ENCODE peak calls at places on chromosomes 13 and 19, in four cellular contexts. L, G, Q and F are unnamed samples.

GRCh38 chr13:101785858-101786257 is 333.4 kb downstream of the ITGBL1 start:
- DNase-seq in L (no peak), Q (peak; percentile 42), G (no peak), F (no peak)

GRCh38 chr13:98509271-98510155 is 67.4 kb downstream of the STK24 start:
- DNase-seq in G (no peak), L (peak; percentile 59), Q (peak; percentile 74), F (no peak)

GRCh38 chr19:35858311-35858710 is 1.6 kb downstream of the KIRREL2 start:
- DNase-seq in Q (no peak), L (no peak), G (no peak), F (no peak)

GRCh38 chr19:40398417-40399056 is 8.6 kb upstream of the HIPK4 start:
- DNase-seq in G (peak; percentile 82), Q (no peak), L (no peak), F (no peak)

GRCh38 chr19:18969953-18970659 is 29.1 kb upstream of the HOMER3 start:
- DNase-seq in Q (no peak), G (no peak), L (no peak), F (no peak)

GRCh38 chr19:12202250-12202649 is 39.4 kb downstream of the ZNF136 start:
- DNase-seq in G (no peak), L (no peak), Q (peak; percentile 40), F (peak; percentile 66)

GRCh38 chr13:73945871-73946270 is 188.3 kb downstream of the KLF12 start:
- DNase-seq in G (peak; percentile 38), Q (peak; percentile 73), L (no peak), F (no peak)

GRCh38 chr19:2977001-2977685 is at the start of gene TLE6:
- DNase-seq in Q (peak; percentile 98), G (peak; percentile 98), L (peak; percentile 77), F (peak; percentile 99)

GRCh38 chr19:7597689-7598088 is 2.0 kb downstream of the CAMSAP3 start:
- DNase-seq in G (no peak), L (no peak), Q (no peak), F (no peak)

GRCh38 chr13:80939581-80939980 is 598.7 kb upstream of the SPRY2 start:
- DNase-seq in G (no peak), L (no peak), Q (no peak), F (no peak)

GRCh38 chr13:97386832-97387486 is 47.0 kb upstream of the RAP2A start:
- DNase-seq in Q (peak; percentile 54), L (no peak), G (no peak), F (peak; percentile 54)

GRCh38 chr13:41609828-41610227 is 152.5 kb downstream of the RGCC start:
- DNase-seq in Q (no peak), G (no peak), L (no peak), F (no peak)

GRCh38 chr19:17627921-17628320 is 60.2 kb downstream of the UNC13A start:
- DNase-seq in G (no peak), L (no peak), Q (no peak), F (no peak)

GRCh38 chr13:88908896-88909535 is 1237.8 kb downstream of the SLITRK5 start:
- DNase-seq in G (peak; percentile 72), L (no peak), Q (peak; percentile 26), F (no peak)

GRCh38 chr19:32830231-32831014 is 39.1 kb downstream of the SLC7A9 start:
- DNase-seq in L (peak; percentile 6), Q (no peak), G (no peak), F (no peak)

GRCh38 chr19:42363614-42364346 is 26.3 kb downstream of the CNFN start:
- DNase-seq in L (no peak), G (no peak), Q (no peak), F (no peak)

GRCh38 chr19:2164020-2164988 is 571 bp downstream of the DOT1L start:
- DNase-seq in G (peak; percentile 47), L (no peak), Q (no peak), F (no peak)

GRCh38 chr13:74644239-74644638 is 510.0 kb upstream of the KLF12 start:
- DNase-seq in L (no peak), Q (no peak), G (no peak), F (no peak)

GRCh38 chr19:1749373-1750342 is 3.6 kb upstream of the ONECUT3 start:
- DNase-seq in L (no peak), G (no peak), Q (no peak), F (no peak)

GRCh38 chr13:56332671-56333070 is 808.0 kb upstream of the PRR20A start:
- DNase-seq in G (no peak), L (no peak), Q (no peak), F (no peak)

GRCh38 chr19:41325947-41326706 is 16.2 kb downstream of the CCDC97 start:
- DNase-seq in Q (peak; percentile 65), G (no peak), L (no peak), F (peak; percentile 41)

GRCh38 chr13:24693862-24694471 is 13.8 kb downstream of the ATP12A start:
- DNase-seq in G (no peak), L (no peak), Q (no peak), F (peak; percentile 33)

GRCh38 chr13:66532146-66532545 is 698.0 kb downstream of the PCDH9 start:
- DNase-seq in Q (no peak), G (no peak), L (peak; percentile 62), F (no peak)

GRCh38 chr13:98513837-98514236 is 63.1 kb downstream of the STK24 start:
- DNase-seq in G (no peak), Q (no peak), L (no peak), F (no peak)

GRCh38 chr19:41264581-41265375 is 606 bp downstream of the HNRNPUL1 start:
- DNase-seq in G (peak; percentile 54), L (no peak), Q (peak; percentile 58), F (peak; percentile 56)

GRCh38 chr13:32026619-32027018 is 5.0 kb upstream of the FRY start:
- DNase-seq in L (no peak), G (no peak), Q (no peak), F (no peak)

GRCh38 chr13:94595006-94595942 is 678 bp downstream of the TGDS start:
- DNase-seq in L (no peak), Q (peak; percentile 24), G (no peak), F (peak; percentile 23)

GRCh38 chr19:39941615-39942507 is 7.4 kb upstream of the FCGBP start:
- DNase-seq in G (no peak), Q (no peak), L (no peak), F (peak; percentile 54)

GRCh38 chr19:14758816-14759215 is 19.5 kb downstream of the ADGRE2 start:
- DNase-seq in Q (no peak), G (no peak), L (no peak), F (peak; percentile 22)

GRCh38 chr13:109606404-109607028 is 179.9 kb downstream of the IRS2 start:
- DNase-seq in Q (no peak), G (no peak), L (no peak), F (no peak)

GRCh38 chr19:8577247-8577646 is at the start of gene MYO1F:
- DNase-seq in L (no peak), Q (peak; percentile 75), G (no peak), F (no peak)

GRCh38 chr19:1172353-1173159 is 1.5 kb downstream of the SBNO2 start:
- DNase-seq in L (no peak), G (peak; percentile 81), Q (no peak), F (peak; percentile 65)

GRCh38 chr19:5698635-5699422 is 8.7 kb downstream of the RPL36 start:
- DNase-seq in G (no peak), Q (no peak), L (no peak), F (no peak)

DNA sequence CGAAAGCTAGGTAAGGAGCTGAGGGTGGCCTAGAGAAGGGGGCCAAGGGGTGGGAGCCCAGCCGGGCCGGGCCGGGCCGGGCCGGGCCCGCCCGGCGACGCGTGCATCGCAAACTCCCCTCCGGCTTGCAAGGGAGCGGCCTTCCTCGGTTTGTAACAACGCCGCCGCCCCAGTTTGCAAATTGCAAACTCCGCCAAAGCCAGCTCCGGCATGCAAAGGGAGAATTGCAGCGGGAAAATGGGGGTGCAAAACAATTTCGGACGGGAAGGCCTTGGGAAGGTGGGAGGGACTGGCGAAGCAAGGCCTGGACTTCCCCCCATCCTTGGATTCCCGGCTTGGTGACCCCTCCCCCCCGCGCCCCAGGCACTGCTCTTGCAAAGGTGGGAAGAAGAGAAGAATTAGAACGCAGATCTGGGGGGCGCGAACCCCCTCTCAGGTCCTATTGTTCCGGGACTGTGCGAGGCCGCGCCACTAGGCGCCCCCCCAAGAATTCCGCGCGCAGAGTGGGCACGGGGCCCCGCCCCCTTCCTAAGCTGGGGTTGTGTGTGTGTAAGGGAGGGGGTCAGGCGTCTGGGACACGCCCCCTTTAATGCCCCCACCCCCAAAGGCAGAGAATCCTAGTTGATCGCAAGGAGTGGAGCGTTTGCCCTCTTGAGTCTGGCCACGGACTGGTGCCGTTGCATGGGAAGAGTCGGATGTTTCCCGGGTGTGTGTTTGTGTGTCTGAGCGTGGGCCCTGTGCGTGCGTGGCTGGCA is 926 bp downstream of the PRR12 start:
- DNase-seq in G (peak; percentile 37), Q (peak; percentile 59), L (no peak), F (peak; percentile 39)
- TF ChIP-seq CTCF in G (no peak), Q (no peak), L (no peak), F (no peak)

GRCh38 chr13:27961227-27962085 is 7.7 kb downstream of the CDX2 start:
- DNase-seq in G (no peak), L (no peak), Q (no peak), F (no peak)

GRCh38 chr13:27960362-27961226 is 8.5 kb downstream of the CDX2 start:
- DNase-seq in Q (no peak), G (peak; percentile 35), L (no peak), F (peak; percentile 89)

GRCh38 chr13:27958928-27959539 is 10.1 kb downstream of the CDX2 start:
- DNase-seq in Q (no peak), G (peak; percentile 6), L (no peak), F (no peak)

GRCh38 chr13:27962128-27962841 is 6.8 kb downstream of the CDX2 start:
- DNase-seq in L (no peak), G (no peak), Q (no peak), F (no peak)

GRCh38 chr13:27959976-27960361 is 9.1 kb downstream of the CDX2 start:
- DNase-seq in L (no peak), G (no peak), Q (no peak), F (no peak)
- H3K27ac ChIP-seq in L (no peak overlapping the region), G (no peak overlapping the region), Q (no peak overlapping the region), F (peak overlapping the region; percentile 88)

DNA sequence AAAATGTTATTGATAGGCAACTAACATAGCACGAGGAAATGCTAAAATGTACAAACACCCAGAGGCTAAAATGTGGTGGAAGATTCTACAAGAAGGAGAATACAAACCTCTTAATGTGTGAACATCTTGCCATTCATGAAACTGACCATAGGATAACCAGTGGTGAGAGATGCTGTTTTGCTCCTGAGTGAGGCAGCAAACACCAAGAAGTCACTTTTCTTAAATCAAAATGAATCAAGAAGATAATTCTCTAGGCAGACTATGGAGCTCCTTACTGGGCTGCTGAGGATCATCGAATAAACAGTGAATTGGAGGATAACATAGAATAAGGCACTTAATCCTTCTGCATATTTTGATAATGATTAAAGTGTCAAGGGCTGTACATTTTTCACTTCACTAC is 375.4 kb upstream of the SLITRK6 start:
- DNase-seq in L (no peak), Q (no peak), G (no peak), F (no peak)
- TF ChIP-seq CTCF in L (no peak), Q (no peak), G (no peak), F (no peak)

GRCh38 chr13:37158481-37158880 is 53.0 kb upstream of the CSNK1A1L start:
- DNase-seq in L (no peak), Q (no peak), G (no peak), F (no peak)
- H3K27ac ChIP-seq in L (no peak overlapping the region), Q (no peak overlapping the region), G (no peak overlapping the region), F (no peak overlapping the region)

GRCh38 chr19:10699650-10700335 is 1.4 kb upstream of the QTRT1 start:
- DNase-seq in Q (no peak), G (no peak), L (peak; percentile 23), F (peak; percentile 59)
- TF ChIP-seq CTCF in Q (peak; percentile 51), G (peak; percentile 16), L (peak; percentile 62), F (peak; percentile 55)